ENCODE peak calls at places on chromosome 10, in seven cellular contexts. W is neural progenitor cell, E is H1, O is A549, F is IMR-90, Y is hepatocyte, K is HCT116. J is an unnamed sample.

GRCh38 chr10:14603539-14604102 is 171.1 kb downstream of the FAM107B start:
- DNase-seq in W (peak; percentile 67), Y (peak; percentile 49), F (no peak), O (no peak), E (no peak), K (no peak), J (peak; percentile 82)

GRCh38 chr10:88879754-88880286 is at the start of gene STAMBPL1:
- DNase-seq in F (no peak), W (no peak), Y (peak; percentile 69), K (no peak), E (no peak), O (no peak), J (peak; percentile 67)

GRCh38 chr10:118246340-118247247 is 95.5 kb downstream of the FAM204A start:
- DNase-seq in W (peak; percentile 59), E (no peak), K (no peak), F (no peak), Y (no peak), O (no peak), J (no peak)

GRCh38 chr10:84341538-84341856 is 13.1 kb downstream of the CCSER2 start:
- DNase-seq in W (no peak), O (no peak), E (no peak), F (no peak), Y (no peak), K (no peak), J (no peak)

GRCh38 chr10:132940791-132941465 is 1.4 kb downstream of the CFAP46 start:
- DNase-seq in O (no peak), Y (no peak), E (no peak), W (no peak), K (no peak), F (no peak), J (peak; percentile 80)

GRCh38 chr10:15541376-15541775 is 170.3 kb upstream of the FAM171A1 start:
- DNase-seq in K (no peak), O (no peak), W (no peak), E (no peak), Y (no peak), F (no peak), J (no peak)

GRCh38 chr10:96919785-96920425 is 87.8 kb downstream of the LCOR start:
- DNase-seq in O (no peak), F (peak; percentile 11), K (no peak), E (no peak), W (no peak), Y (no peak), J (no peak)

GRCh38 chr10:50830066-50830465 is 55.4 kb downstream of the A1CF start:
- DNase-seq in W (no peak), Y (no peak), O (no peak), E (no peak), K (no peak), F (no peak), J (no peak)

GRCh38 chr10:71285180-71285545 is 33.9 kb upstream of the SLC29A3 start:
- DNase-seq in E (no peak), Y (peak; percentile 81), F (peak; percentile 29), W (peak; percentile 86), O (peak; percentile 39), K (no peak), J (peak; percentile 97)

GRCh38 chr10:131751827-131752775 is 148.7 kb upstream of the PPP2R2D start:
- DNase-seq in F (no peak), O (no peak), W (no peak), K (no peak), Y (no peak), E (no peak), J (peak; percentile 43)

GRCh38 chr10:56109454-56109853 is 251.6 kb downstream of the ZWINT start:
- DNase-seq in F (no peak), E (no peak), K (no peak), Y (no peak), O (no peak), W (no peak), J (no peak)

GRCh38 chr10:60940435-60940834 is 3.5 kb downstream of the RHOBTB1 start:
- DNase-seq in F (no peak), W (no peak), E (no peak), O (no peak), Y (no peak), K (no peak), J (peak; percentile 56)

GRCh38 chr10:61021926-61022325 is 77.9 kb upstream of the RHOBTB1 start:
- DNase-seq in K (no peak), O (no peak), E (no peak), Y (no peak), W (no peak), F (no peak), J (no peak)

GRCh38 chr10:51422311-51423120 is 276.9 kb downstream of the CSTF2T start:
- DNase-seq in W (peak; percentile 66), F (peak; percentile 76), Y (peak; percentile 71), E (peak; percentile 7), K (peak; percentile 16), O (peak; percentile 26), J (no peak)

GRCh38 chr10:36943534-36943933 is 181.9 kb upstream of the ANKRD30A start:
- DNase-seq in Y (no peak), E (no peak), W (no peak), F (no peak), O (no peak), K (no peak), J (no peak)

GRCh38 chr10:52729259-52730104 is 43.1 kb downstream of the MBL2 start:
- DNase-seq in K (peak; percentile 21), E (no peak), O (peak; percentile 36), Y (peak; percentile 47), F (peak; percentile 43), W (peak; percentile 44), J (no peak)

GRCh38 chr10:21402606-21403083 is 122.8 kb downstream of the SKIDA1 start:
- DNase-seq in W (no peak), O (no peak), E (no peak), K (no peak), Y (no peak), F (peak; percentile 49), J (no peak)

GRCh38 chr10:84158061-84158460 is 15.5 kb upstream of the GPR15LG start:
- DNase-seq in O (no peak), E (no peak), W (no peak), Y (no peak), F (no peak), K (no peak), J (no peak)

GRCh38 chr10:102696736-102697135 is 17.5 kb downstream of the ARL3 start:
- DNase-seq in E (no peak), F (no peak), Y (no peak), W (no peak), O (no peak), K (no peak), J (no peak)

GRCh38 chr10:11236234-11236633 is 218.6 kb downstream of the CELF2 start:
- DNase-seq in Y (no peak), W (no peak), E (no peak), K (no peak), O (no peak), F (peak; percentile 4), J (no peak)

GRCh38 chr10:13971586-13972475 is 358.9 kb downstream of the FRMD4A start:
- DNase-seq in O (no peak), K (no peak), E (no peak), Y (no peak), F (peak; percentile 86), W (no peak), J (peak; percentile 85)

GRCh38 chr10:102419561-102420442 is 834 bp upstream of the FBXL15 start:
- DNase-seq in E (peak; percentile 50), K (no peak), O (peak; percentile 51), F (no peak), Y (peak; percentile 74), W (peak; percentile 92), J (peak; percentile 94)

GRCh38 chr10:72918352-72918751 is 24.8 kb downstream of the OIT3 start:
- DNase-seq in F (no peak), O (no peak), K (no peak), Y (no peak), W (no peak), E (no peak), J (no peak)

GRCh38 chr10:106320876-106321275 is 843.6 kb downstream of the SORCS1 start:
- DNase-seq in F (no peak), W (no peak), K (no peak), Y (no peak), E (no peak), O (no peak), J (no peak)

DNA sequence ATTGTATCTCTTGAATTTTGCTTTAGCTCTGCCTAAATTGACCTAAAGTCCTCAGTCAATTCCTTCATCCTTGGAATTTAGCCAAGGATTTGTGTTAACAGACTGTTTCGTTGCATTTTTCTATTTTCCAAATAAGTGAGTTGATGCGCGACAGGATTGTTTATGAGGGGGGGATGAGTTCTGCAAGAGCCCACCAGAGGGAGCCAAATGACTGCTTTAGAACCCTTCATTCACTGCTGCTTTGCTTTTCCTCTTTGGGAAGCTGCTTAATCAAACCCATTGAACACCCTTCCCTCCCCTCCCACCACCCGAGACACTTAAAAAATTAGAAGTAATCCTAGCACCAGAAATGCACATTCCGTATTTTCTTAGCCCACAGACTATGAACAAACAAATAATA is 33.7 kb upstream of the PTF1A start:
- DNase-seq in O (peak; percentile 71), W (peak; percentile 85), E (no peak), F (peak; percentile 58), K (peak; percentile 47), Y (peak; percentile 80), J (peak; percentile 91)
- TF ChIP-seq CTCF in O (peak; percentile 91), W (peak; percentile 75), E (peak; percentile 87), F (peak; percentile 89), K (peak; percentile 71), Y (peak; percentile 67), J (peak; percentile 80)

DNA sequence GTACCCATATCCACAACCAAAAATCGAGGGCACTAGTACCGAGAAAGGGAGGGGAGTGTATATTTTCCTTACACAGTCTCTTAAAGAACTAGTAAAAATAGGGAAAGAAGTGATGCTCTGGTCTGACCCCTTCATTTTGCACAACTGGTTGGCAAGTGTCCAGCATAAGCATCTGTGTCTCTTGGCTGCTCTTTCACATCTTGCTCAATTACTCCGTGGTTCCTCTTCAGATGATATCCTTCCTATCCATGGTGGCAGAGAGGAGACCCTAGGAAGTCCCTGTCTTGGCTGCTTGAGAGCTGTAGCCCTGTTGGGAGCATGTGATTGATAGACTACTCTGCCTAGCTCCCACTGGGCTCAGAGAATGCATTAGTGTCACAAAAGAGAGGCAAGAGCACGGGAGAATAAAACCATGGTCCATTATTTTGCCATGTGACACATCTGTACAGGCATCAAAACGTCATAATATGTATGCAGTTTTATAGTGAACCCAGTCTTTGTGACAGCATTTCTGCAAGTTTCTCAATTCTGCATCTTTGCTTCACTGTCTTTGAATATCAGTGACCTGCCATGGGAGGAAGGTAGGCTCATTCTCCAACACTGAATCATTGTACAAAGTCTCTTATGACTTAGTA is 111.8 kb upstream of the ANKRD1 start:
- DNase-seq in E (no peak), Y (no peak), F (peak; percentile 22), W (no peak), K (no peak), O (no peak), J (no peak)
- H3K4me2 ChIP-seq in E (no peak overlapping the region), Y (no peak overlapping the region), F (no peak overlapping the region), W (no peak overlapping the region), K (no peak overlapping the region), O (peak overlapping the region; percentile 6), J (peak overlapping the region; percentile 14)

GRCh38 chr10:79314761-79315601 is 32.3 kb upstream of the PPIF start:
- DNase-seq in E (no peak), W (no peak), O (no peak), F (no peak), K (no peak), Y (no peak), J (peak; percentile 72)
- H3K27ac ChIP-seq in E (no peak overlapping the region), W (no peak overlapping the region), O (no peak overlapping the region), F (no peak overlapping the region), K (no peak overlapping the region), Y (no peak overlapping the region), J (no peak overlapping the region)

GRCh38 chr10:117163061-117163953 is 25.2 kb upstream of the VAX1 start:
- DNase-seq in O (peak; percentile 31), K (no peak), Y (peak; percentile 41), E (no peak), F (no peak), W (peak; percentile 89), J (peak; percentile 73)
- TF ChIP-seq CTCF in O (peak; percentile 38), K (no peak), Y (peak; percentile 31), E (peak; percentile 43), F (no peak), W (peak; percentile 68), J (no peak)

GRCh38 chr10:110409488-110409887 is 88.2 kb upstream of the DUSP5 start:
- DNase-seq in E (no peak), Y (no peak), K (no peak), O (no peak), F (no peak), W (no peak), J (no peak)
- H3K4me2 ChIP-seq in E (no peak overlapping the region), Y (no peak overlapping the region), K (peak overlapping the region; percentile 72), O (peak overlapping the region; percentile 69), F (no peak overlapping the region), W (no peak overlapping the region), J (no peak overlapping the region)

J was measured in osteoblast.